ENCODE peak calls at places on chromosomes 12 and 14, in five cellular contexts. Z is GM12878, R is endothelial cell of umbilical vein, V is HCT116, Q is HepG2. H is an unnamed sample.

GRCh38 chr14:35959835-35960234 is 133.7 kb downstream of the BRMS1L start:
- DNase-seq in R (no peak), Q (no peak), Z (no peak), V (no peak), H (no peak)

GRCh38 chr12:116164263-116164817 is 113.2 kb downstream of the MED13L start:
- DNase-seq in V (no peak), Q (no peak), R (peak), Z (no peak), H (no peak)

GRCh38 chr12:49648722-49649032 is 25.3 kb downstream of the PRPF40B start:
- DNase-seq in V (no peak), Q (no peak), Z (no peak), R (no peak), H (no peak)

GRCh38 chr14:40899435-40899834 is 707.2 kb upstream of the LRFN5 start:
- DNase-seq in V (no peak), Z (no peak), R (no peak), Q (no peak), H (no peak)

GRCh38 chr12:122481861-122482260 is 18.9 kb downstream of the ZCCHC8 start:
- DNase-seq in Z (no peak), R (no peak), Q (no peak), V (no peak), H (no peak)

GRCh38 chr14:21385170-21385904 is 1.5 kb upstream of the SUPT16H start:
- DNase-seq in Q (no peak), Z (no peak), V (no peak), R (no peak), H (no peak)

GRCh38 chr12:65675141-65675621 is 149.1 kb upstream of the HMGA2 start:
- DNase-seq in Q (no peak), Z (no peak), R (peak), V (no peak), H (no peak)

GRCh38 chr12:26627335-26627734 is 205.7 kb downstream of the ITPR2 start:
- DNase-seq in Z (no peak), Q (peak), R (no peak), V (no peak), H (no peak)

GRCh38 chr12:24020391-24021163 is 71.1 kb upstream of the SOX5 start:
- DNase-seq in Z (no peak), R (peak), V (no peak), Q (no peak), H (no peak)

GRCh38 chr12:114399664-114400211 is 6.2 kb downstream of the TBX5 start:
- DNase-seq in Q (no peak), R (no peak), Z (no peak), V (peak), H (no peak)

GRCh38 chr14:52063107-52063506 is 5.8 kb downstream of the NID2 start:
- DNase-seq in Q (no peak), R (no peak), V (no peak), Z (no peak), H (no peak)

GRCh38 chr14:105857816-105858675 is 331.7 kb downstream of the TMEM121 start:
- DNase-seq in Q (no peak), Z (no peak), R (no peak), V (no peak), H (no peak)

GRCh38 chr14:94598816-94599655 is 13.2 kb upstream of the SERPINA3 start:
- DNase-seq in R (peak), Z (no peak), Q (peak), V (peak), H (no peak)

GRCh38 chr12:54662028-54662427 is 13.9 kb upstream of the DCD start:
- DNase-seq in R (no peak), Z (no peak), V (no peak), Q (no peak), H (no peak)

GRCh38 chr12:131640436-131640969 is 70.4 kb upstream of the SFSWAP start:
- DNase-seq in Q (no peak), R (peak), V (no peak), Z (no peak), H (no peak)

GRCh38 chr12:26941251-26941650 is 3.0 kb downstream of the FGFR1OP2 start:
- DNase-seq in Q (no peak), Z (no peak), V (no peak), R (no peak), H (no peak)

GRCh38 chr14:68663385-68664076 is 129.3 kb downstream of the ZFP36L1 start:
- DNase-seq in V (no peak), Q (no peak), R (no peak), Z (peak), H (no peak)

GRCh38 chr14:54566410-54567223 is at the start of gene SAMD4A:
- DNase-seq in Z (no peak), Q (peak), R (peak), V (no peak), H (no peak)

GRCh38 chr12:99605-100004 is 33.0 kb downstream of the IQSEC3 start:
- DNase-seq in V (no peak), Z (no peak), Q (no peak), R (no peak), H (no peak)

GRCh38 chr12:6322969-6323339 is 12.5 kb downstream of the PLEKHG6 start:
- DNase-seq in Q (no peak), V (no peak), R (no peak), Z (no peak), H (no peak)

GRCh38 chr12:6323995-6324711 is 13.7 kb downstream of the PLEKHG6 start:
- DNase-seq in R (no peak), Z (no peak), V (no peak), Q (no peak), H (no peak)

GRCh38 chr12:6322352-6322751 is 11.9 kb downstream of the PLEKHG6 start:
- DNase-seq in Z (no peak), R (peak), Q (no peak), V (no peak), H (no peak)

GRCh38 chr12:6321905-6322304 is 11.4 kb downstream of the PLEKHG6 start:
- DNase-seq in Z (no peak), R (peak), V (no peak), Q (peak), H (no peak)

DNA sequence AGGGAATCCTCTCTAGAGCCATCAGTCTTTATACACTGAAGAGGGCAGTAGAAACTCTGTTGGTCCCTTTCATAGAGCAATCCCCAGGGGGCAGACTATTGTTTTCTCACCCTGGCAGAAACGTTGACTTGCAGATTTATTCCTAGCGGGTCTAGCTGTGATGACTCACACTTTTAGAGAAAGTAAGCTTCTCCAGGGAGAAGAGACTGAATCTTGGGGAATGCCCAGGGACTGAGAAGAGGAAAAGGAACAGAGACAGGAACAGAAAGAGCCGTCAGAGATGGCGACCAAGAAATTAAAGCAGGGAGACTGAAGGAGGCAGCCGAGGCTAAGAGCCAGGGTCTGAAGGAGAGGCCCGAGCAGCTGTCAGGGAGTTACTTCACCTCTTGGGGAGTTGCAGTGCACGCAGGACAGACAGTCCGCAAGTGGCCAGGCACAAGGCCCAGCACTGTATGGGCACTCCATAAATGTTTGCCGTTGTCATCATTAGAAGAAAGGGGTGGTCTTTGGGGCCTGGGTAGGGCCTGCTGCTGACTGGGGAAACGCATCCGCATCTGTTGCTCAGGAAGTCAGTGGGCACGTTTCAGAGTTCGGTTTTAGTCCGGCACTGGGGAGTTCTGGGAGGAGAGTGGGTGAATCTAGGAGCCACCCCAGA is 13.0 kb downstream of the PLEKHG6 start:
- DNase-seq in Q (peak), Z (peak), R (peak), V (peak), H (peak)
- TF ChIP-seq POLR2AphosphoS5 in Q (no peak), Z (no peak), R (no peak), V (no peak), H (no peak)

GRCh38 chr12:42237853-42238239 is 202 bp downstream of the YAF2 start:
- DNase-seq in R (no peak), Z (no peak), Q (no peak), V (no peak), H (no peak)
- H3K9ac ChIP-seq in R (peak), Z (peak), Q (peak), V (peak), H (peak)

GRCh38 chr12:108854453-108855283 is 2.7 kb downstream of the SSH1 start:
- DNase-seq in V (peak), Z (peak), Q (no peak), R (peak), H (no peak)
- H3K27ac ChIP-seq in V (peak), Z (peak), Q (no peak), R (peak), H (peak)

GRCh38 chr12:3002636-3003035 is 43.4 kb downstream of the TEAD4 start:
- DNase-seq in R (no peak), Z (no peak), V (no peak), Q (no peak), H (no peak)

GRCh38 chr12:2999265-2999841 is 40.2 kb downstream of the TEAD4 start:
- DNase-seq in Q (no peak), V (no peak), R (no peak), Z (no peak), H (no peak)

GRCh38 chr12:2997989-2998670 is 38.9 kb downstream of the TEAD4 start:
- DNase-seq in V (no peak), R (no peak), Z (no peak), Q (no peak), H (no peak)

GRCh38 chr12:3000548-3001275 is 41.5 kb downstream of the TEAD4 start:
- DNase-seq in Z (no peak), Q (peak), R (no peak), V (no peak), H (no peak)

DNA sequence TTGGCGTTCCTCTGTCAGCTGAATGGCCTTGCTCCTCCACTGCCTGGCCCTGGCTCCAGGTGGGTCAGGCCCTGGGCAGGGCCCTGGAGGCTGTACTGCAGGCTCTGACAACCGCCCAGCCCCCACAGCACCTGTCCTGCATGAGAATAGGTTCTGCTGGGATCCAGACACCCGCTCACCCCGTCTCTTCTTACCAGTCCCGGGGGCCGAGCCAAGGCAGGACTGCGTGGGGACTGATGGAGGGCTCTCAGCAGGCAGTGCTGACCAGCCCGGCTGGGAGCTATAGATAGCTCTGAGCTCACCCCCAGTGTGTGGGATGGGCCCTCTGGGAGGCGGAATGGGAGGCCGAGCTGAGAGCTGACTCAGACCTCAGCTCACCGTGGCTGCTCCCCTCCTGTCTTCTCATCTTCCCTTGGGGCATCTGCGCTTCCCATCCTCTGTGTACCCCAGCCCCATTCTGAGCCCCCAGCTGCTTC is 39.6 kb downstream of the TEAD4 start:
- DNase-seq in Z (no peak), Q (no peak), V (no peak), R (no peak), H (no peak)
- TF ChIP-seq POLR2AphosphoS5 in Z (no peak), Q (no peak), V (no peak), R (no peak), H (no peak)

GRCh38 chr12:15664491-15664890 is 124.7 kb downstream of the EPS8 start:
- DNase-seq in R (no peak), Z (no peak), V (no peak), Q (no peak), H (no peak)

GRCh38 chr12:15662303-15662980 is 126.7 kb downstream of the EPS8 start:
- DNase-seq in Z (no peak), R (peak), Q (no peak), V (peak), H (no peak)

GRCh38 chr12:15662983-15663659 is 126.1 kb downstream of the EPS8 start:
- DNase-seq in Z (no peak), R (no peak), V (peak), Q (no peak), H (no peak)
- H3K9ac ChIP-seq in Z (no peak), R (no peak), V (peak), Q (no peak), H (no peak)

GRCh38 chr12:48019639-48020265 is 15.5 kb upstream of the COL2A1 start:
- DNase-seq in R (no peak), Q (no peak), Z (no peak), V (no peak), H (no peak)

GRCh38 chr12:48023386-48023785 is 19.1 kb upstream of the COL2A1 start:
- DNase-seq in Z (no peak), R (no peak), Q (no peak), V (no peak), H (no peak)

GRCh38 chr12:48022676-48023385 is 18.6 kb upstream of the COL2A1 start:
- DNase-seq in V (no peak), Z (no peak), Q (peak), R (no peak), H (no peak)

GRCh38 chr12:48021485-48022179 is 17.4 kb upstream of the COL2A1 start:
- DNase-seq in Z (no peak), Q (no peak), R (no peak), V (no peak), H (no peak)

DNA sequence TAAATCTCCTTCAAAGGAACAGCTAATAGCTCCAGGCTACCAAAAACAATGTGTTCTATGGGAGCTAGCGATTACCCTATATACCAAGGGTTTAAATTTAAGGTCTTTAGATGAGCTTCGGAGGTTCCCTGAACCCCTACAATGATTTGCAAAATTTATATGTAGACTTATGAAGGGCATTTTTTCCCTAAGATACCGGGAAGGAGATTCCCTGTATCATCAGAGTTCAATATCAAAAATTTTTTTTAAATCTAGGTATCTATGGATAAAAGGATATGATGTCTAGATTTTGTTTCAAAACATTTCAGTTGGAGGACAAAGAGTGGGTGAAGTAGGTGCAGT is 17.9 kb upstream of the COL2A1 start:
- DNase-seq in V (no peak), R (no peak), Q (no peak), Z (no peak), H (no peak)
- H3K27ac ChIP-seq in V (no peak), R (no peak), Q (no peak), Z (no peak), H (no peak)

H was measured in SK-N-MC.